ENCODE peak calls at places on chromosomes 1 and 21, in nine cellular contexts. V, I, M, N, O, F, P, J and T are unnamed samples.

GRCh38 chr1:235635938-235636663 is 13.5 kb downstream of the GNG4 start:
- DNase-seq in I (no peak), F (no peak), V (no peak), M (no peak), J (no peak), N (no peak), O (no peak), P (peak), T (no peak)

GRCh38 chr1:21089711-21090110 is 87.0 kb downstream of the EIF4G3 start:
- DNase-seq in I (no peak), N (no peak), V (no peak), M (no peak), J (no peak), F (no peak), O (peak), P (no peak), T (no peak)

GRCh38 chr1:18166341-18166740 is 58.7 kb downstream of the IGSF21 start:
- DNase-seq in I (no peak), F (no peak), J (no peak), M (no peak), P (no peak), O (no peak), N (no peak), V (no peak), T (no peak)

GRCh38 chr1:202122639-202123335 is at the start of gene GPR37L1:
- DNase-seq in J (no peak), M (peak), F (no peak), I (no peak), P (no peak), O (peak), N (peak), V (no peak), T (no peak)

GRCh38 chr1:154703207-154703606 is 95.2 kb upstream of the ADAR start:
- DNase-seq in J (no peak), M (no peak), P (no peak), I (no peak), N (no peak), V (no peak), F (no peak), O (peak), T (no peak)

GRCh38 chr1:170214980-170215910 is 69.5 kb downstream of the NTMT2 start:
- DNase-seq in J (no peak), M (no peak), I (peak), N (no peak), P (no peak), V (no peak), O (no peak), F (no peak), T (no peak)

GRCh38 chr1:212328248-212328647 is 43.0 kb downstream of the PPP2R5A start:
- DNase-seq in V (no peak), M (no peak), O (no peak), F (no peak), N (no peak), J (no peak), I (no peak), P (no peak), T (no peak)

GRCh38 chr1:115426271-115426771 is 88.3 kb upstream of the NGF start:
- DNase-seq in M (no peak), V (no peak), O (peak), J (no peak), F (no peak), I (no peak), P (no peak), N (no peak), T (no peak)

GRCh38 chr1:65830306-65830705 is 37.6 kb downstream of the PDE4B start:
- DNase-seq in I (no peak), F (no peak), O (no peak), J (no peak), V (no peak), N (no peak), M (no peak), P (no peak), T (no peak)

GRCh38 chr21:27477321-27477720 is 510.4 kb upstream of the ADAMTS5 start:
- DNase-seq in F (no peak), P (no peak), O (no peak), V (no peak), N (no peak), I (no peak), J (no peak), M (no peak), T (peak)

GRCh38 chr1:218344814-218345672 is at the start of gene TGFB2:
- DNase-seq in N (no peak), M (no peak), O (peak), F (no peak), J (peak), V (no peak), I (peak), P (peak), T (no peak)

GRCh38 chr1:115641762-115642167 is at the start of gene VANGL1:
- DNase-seq in I (no peak), M (peak), O (peak), J (peak), V (peak), F (no peak), N (no peak), P (peak), T (no peak)

GRCh38 chr1:159595006-159595405 is 7.4 kb downstream of the APCS start:
- DNase-seq in M (no peak), V (no peak), N (no peak), O (peak), I (no peak), P (no peak), J (no peak), F (no peak), T (no peak)

GRCh38 chr1:156657161-156657970 is 15.4 kb downstream of the BCAN start:
- DNase-seq in P (peak), M (peak), J (peak), O (peak), I (peak), N (no peak), F (no peak), V (no peak), T (no peak)

GRCh38 chr1:41580021-41580420 is 95.5 kb upstream of the EDN2 start:
- DNase-seq in P (no peak), F (no peak), I (no peak), V (no peak), J (no peak), O (no peak), M (no peak), N (no peak), T (no peak)

GRCh38 chr1:111354584-111354983 is 63.9 kb downstream of the CHIA start:
- DNase-seq in N (no peak), I (no peak), O (no peak), M (no peak), J (no peak), F (no peak), P (no peak), V (no peak), T (no peak)

GRCh38 chr1:51642739-51643142 is 25.8 kb downstream of the OSBPL9 start:
- DNase-seq in O (peak), P (no peak), V (no peak), N (no peak), M (no peak), F (no peak), I (no peak), J (no peak), T (no peak)

GRCh38 chr1:160205974-160206369 is 788 bp downstream of the PEA15 start:
- DNase-seq in N (no peak), I (peak), O (peak), F (no peak), V (no peak), P (peak), M (no peak), J (no peak), T (no peak)

GRCh38 chr21:26965567-26966359 is 1.1 kb downstream of the ADAMTS5 start:
- DNase-seq in N (no peak), J (no peak), O (no peak), F (no peak), V (no peak), I (peak), M (peak), P (peak), T (no peak)

GRCh38 chr1:245010018-245010614 is 144.7 kb upstream of the KIF26B start:
- DNase-seq in J (no peak), P (no peak), N (no peak), O (no peak), I (no peak), M (no peak), F (no peak), V (no peak), T (no peak)

GRCh38 chr1:151157067-151157531 is 650 bp downstream of the TNFAIP8L2 start:
- DNase-seq in M (no peak), V (no peak), N (no peak), J (peak), O (no peak), P (peak), F (no peak), I (no peak), T (no peak)

DNA sequence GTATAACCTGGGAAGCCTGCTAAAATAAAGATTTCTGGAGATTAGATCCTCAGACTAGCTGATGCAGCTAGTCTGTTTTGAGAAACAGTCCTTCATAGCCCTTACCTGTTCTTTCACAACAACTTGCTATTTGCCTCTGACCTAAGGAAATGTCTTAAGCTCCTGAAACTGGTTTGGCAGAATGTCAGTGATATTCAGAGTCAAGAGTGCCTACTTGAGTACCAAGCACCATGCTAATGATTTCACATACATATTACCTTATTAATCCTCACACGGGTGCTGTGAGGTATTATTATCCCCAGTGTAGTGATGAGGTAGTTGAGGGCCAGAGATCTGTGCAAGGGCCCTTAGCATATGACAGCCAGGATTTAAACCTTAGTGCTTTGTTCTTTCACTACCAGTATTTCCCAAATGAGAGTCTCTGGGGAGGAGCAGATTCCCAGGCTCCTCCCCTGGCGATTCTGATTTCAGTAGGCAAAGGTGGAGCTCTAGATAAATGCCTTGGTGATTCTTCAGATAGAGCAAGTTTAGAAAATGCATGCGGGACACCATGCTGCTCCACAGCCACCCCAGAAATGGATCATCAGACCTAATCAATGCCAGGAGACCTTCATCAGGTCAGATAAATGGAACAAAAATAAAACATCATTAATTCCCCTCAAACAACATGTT is 47.4 kb upstream of the WNT2B start:
- DNase-seq in I (no peak), N (no peak), V (no peak), O (no peak), F (no peak), J (no peak), P (no peak), M (no peak), T (no peak)
- TF ChIP-seq POLR2AphosphoS5 in I (no peak), N (no peak), V (no peak), O (no peak), F (no peak), J (no peak), P (no peak), M (no peak), T (no peak)

GRCh38 chr1:246155923-246156322 is 351.2 kb downstream of the SMYD3 start:
- DNase-seq in P (no peak), O (peak), F (no peak), M (no peak), I (no peak), J (no peak), V (no peak), N (no peak), T (no peak)

GRCh38 chr1:246151796-246152434 is 355.2 kb downstream of the SMYD3 start:
- DNase-seq in J (no peak), F (no peak), P (no peak), O (peak), I (no peak), V (no peak), N (no peak), M (no peak), T (no peak)

GRCh38 chr1:246153796-246154212 is 353.3 kb downstream of the SMYD3 start:
- DNase-seq in P (no peak), J (no peak), V (no peak), M (no peak), I (no peak), N (no peak), F (no peak), O (no peak), T (no peak)

GRCh38 chr1:246149543-246149942 is 357.5 kb downstream of the SMYD3 start:
- DNase-seq in P (no peak), I (no peak), M (no peak), V (no peak), N (no peak), F (no peak), O (no peak), J (no peak), T (no peak)

DNA sequence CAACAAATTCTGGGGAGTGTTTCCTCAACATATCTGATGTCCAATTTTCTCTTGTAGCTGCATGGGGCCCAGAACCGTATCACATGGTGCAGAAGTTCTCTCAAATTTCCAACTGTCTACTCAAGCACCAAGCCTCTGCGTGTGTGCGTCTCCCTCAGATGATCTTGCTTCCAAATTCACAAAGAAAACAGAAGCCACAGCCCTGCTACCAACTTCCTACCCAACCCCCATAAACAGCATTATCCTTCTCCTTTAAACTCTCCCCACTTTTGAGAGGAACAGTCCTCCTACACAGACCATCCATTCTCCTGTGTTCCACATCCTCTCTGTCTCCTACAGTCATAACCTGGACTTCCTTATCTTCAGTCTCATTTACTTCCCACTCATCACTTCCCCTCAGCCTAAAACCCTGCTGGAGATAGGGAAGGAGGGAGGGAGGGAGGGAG is 354.1 kb downstream of the SMYD3 start:
- DNase-seq in M (no peak), F (no peak), J (peak), O (no peak), I (no peak), N (no peak), P (no peak), V (no peak), T (no peak)
- TF ChIP-seq POLR2AphosphoS5 in M (no peak), F (no peak), J (no peak), O (no peak), I (no peak), N (no peak), P (no peak), V (no peak), T (no peak)

GRCh38 chr1:231827337-231828105 is 200.9 kb downstream of the DISC1 start:
- DNase-seq in P (no peak), M (no peak), F (no peak), V (no peak), N (no peak), O (peak), I (no peak), J (no peak), T (no peak)
- TF ChIP-seq POLR2AphosphoS5 in P (no peak), M (no peak), F (no peak), V (no peak), N (no peak), O (peak), I (no peak), J (no peak), T (no peak)

DNA sequence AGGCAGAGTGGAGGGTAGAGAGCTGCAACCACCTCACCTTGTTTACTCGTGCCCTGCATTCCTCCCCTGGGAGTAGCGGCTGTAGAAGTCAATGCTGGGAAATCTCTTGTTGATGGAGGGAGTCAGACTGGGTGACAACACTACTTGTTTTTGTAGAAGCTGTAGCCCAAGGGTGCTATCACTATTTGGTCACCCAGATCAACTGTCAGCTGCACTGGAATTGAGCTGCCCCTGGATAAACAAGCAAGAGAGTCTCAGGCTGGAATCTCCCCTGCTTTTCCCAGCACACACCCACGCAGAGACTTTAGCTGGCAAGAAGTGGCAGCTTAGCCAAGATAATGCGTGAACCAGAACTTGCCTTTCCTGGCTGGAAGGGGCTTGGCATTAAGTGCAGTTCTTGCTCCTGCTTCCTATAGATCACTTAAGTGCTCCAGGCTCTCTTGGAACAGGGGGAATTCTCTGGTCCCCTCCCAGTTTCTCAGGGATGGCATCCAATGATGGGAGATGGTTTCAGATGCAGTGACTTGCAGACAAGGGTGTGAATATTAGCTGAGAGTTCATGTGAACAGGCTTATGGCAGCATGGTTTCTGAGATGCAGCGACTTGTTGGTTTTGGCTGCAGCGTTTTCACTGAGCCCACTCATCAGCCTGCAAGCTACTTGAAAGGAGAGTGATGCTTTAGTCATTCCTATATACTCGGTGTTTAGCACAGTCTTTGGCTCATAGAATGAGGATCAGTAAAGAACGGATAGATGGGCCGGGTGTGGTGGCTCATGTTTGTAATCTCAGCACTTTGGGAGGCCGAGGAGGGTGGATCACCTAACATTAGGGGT is 16.8 kb downstream of the ATP2B4 start:
- DNase-seq in J (no peak), F (no peak), N (no peak), I (no peak), P (no peak), O (peak), M (no peak), V (no peak), T (no peak)
- TF ChIP-seq POLR2AphosphoS5 in J (no peak), F (no peak), N (no peak), I (no peak), P (no peak), O (no peak), M (no peak), V (no peak), T (no peak)

DNA sequence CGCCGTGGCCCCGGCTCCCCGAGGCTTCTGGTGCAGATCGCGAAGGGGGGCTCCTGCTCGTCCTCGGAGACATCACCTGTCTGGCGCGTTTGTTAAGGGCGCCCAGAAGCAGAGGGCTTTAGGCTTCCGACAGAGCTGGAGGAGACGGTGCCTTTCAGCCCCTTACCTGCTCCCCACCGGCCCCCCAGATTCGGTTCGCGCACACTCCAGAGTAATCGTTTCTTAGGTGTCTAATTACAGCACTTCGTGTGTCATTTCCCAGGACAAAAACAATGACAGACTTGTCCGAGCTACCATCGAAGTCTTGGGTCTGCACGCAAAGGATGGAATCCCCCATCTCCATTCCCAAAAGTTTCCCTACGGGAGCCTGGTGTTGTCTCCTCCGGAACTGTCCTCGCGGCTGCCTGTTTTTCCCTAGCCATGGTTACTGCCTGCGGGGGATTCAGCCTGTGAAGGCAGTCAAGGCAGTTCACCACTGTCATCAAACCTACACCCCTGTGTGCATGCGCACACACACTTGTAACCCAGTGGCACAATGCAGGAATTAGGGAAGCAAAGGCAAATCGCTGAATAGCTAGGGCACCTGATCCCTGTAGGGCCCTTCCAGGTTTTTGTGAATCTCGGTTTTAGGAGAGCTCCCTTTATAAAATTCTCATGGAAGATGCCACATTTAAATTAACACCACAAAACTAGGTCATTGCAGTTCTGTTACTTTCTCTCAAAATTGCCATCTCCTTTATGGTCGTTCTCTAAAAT is 738 bp upstream of the CDC42BPA start:
- DNase-seq in J (no peak), I (peak), F (no peak), N (peak), V (no peak), M (peak), O (peak), P (peak), T (no peak)
- TF ChIP-seq POLR2AphosphoS5 in J (no peak), I (peak), F (no peak), N (peak), V (peak), M (no peak), O (no peak), P (peak), T (peak)

GRCh38 chr21:38758815-38759214 is 46.9 kb upstream of the ETS2 start:
- DNase-seq in O (no peak), V (no peak), N (no peak), M (peak), F (no peak), P (no peak), I (no peak), J (no peak), T (no peak)

GRCh38 chr21:38751379-38752050 is 54.2 kb upstream of the ETS2 start:
- DNase-seq in F (no peak), I (no peak), V (no peak), P (no peak), M (no peak), J (peak), N (no peak), O (peak), T (no peak)

GRCh38 chr21:38752051-38752505 is 53.7 kb upstream of the ETS2 start:
- DNase-seq in P (no peak), N (no peak), O (no peak), F (no peak), V (no peak), J (no peak), I (no peak), M (no peak), T (no peak)

GRCh38 chr21:38756746-38757145 is 49.0 kb upstream of the ETS2 start:
- DNase-seq in O (no peak), J (no peak), P (no peak), N (no peak), F (no peak), I (no peak), V (no peak), M (no peak), T (no peak)

GRCh38 chr21:38753114-38754100 is 52.3 kb upstream of the ETS2 start:
- DNase-seq in V (no peak), J (no peak), N (no peak), P (no peak), O (no peak), F (no peak), I (no peak), M (no peak), T (no peak)
- TF ChIP-seq POLR2AphosphoS5 in V (peak), J (no peak), N (no peak), P (peak), O (no peak), F (no peak), I (no peak), M (peak), T (no peak)